ENCODE peak calls at places on chromosomes 11 and 22, in six cellular contexts. I is endodermal cell; X is kidney glomerular epithelial cell; U is PC-9; F is CD8-positive, alpha-beta T cell; D is brain microvascular endothelial cell. T is an unnamed sample.

GRCh38 chr22:45544588-45545170 is 42.0 kb downstream of the FBLN1 start:
- DNase-seq in X (no peak), F (no peak), I (no peak), D (no peak), U (peak; percentile 71), T (no peak)

GRCh38 chr11:78828582-78829520 is 254.2 kb upstream of the NARS2 start:
- DNase-seq in F (no peak), X (no peak), D (no peak), I (no peak), U (no peak), T (no peak)

GRCh38 chr22:45341503-45341902 is 31.8 kb downstream of the FAM118A start:
- DNase-seq in I (no peak), F (no peak), X (no peak), U (no peak), D (no peak), T (no peak)

GRCh38 chr11:44120169-44120568 is 24.7 kb downstream of the EXT2 start:
- DNase-seq in I (peak; percentile 53), U (no peak), F (no peak), X (no peak), D (no peak), T (no peak)

GRCh38 chr22:27296091-27296675 is 505.4 kb downstream of the MN1 start:
- DNase-seq in X (no peak), F (no peak), I (no peak), D (no peak), U (no peak), T (no peak)

GRCh38 chr11:21476588-21476987 is 716.3 kb upstream of the ANO5 start:
- DNase-seq in F (no peak), D (no peak), U (no peak), X (no peak), I (no peak), T (no peak)

GRCh38 chr11:110196241-110196754 is 100.1 kb downstream of the RDX start:
- DNase-seq in D (peak; percentile 81), F (no peak), U (peak; percentile 57), X (peak; percentile 82), I (peak; percentile 20), T (peak; percentile 38)

GRCh38 chr11:113370634-113371033 is 16.9 kb upstream of the ANKK1 start:
- DNase-seq in F (no peak), X (no peak), D (no peak), U (no peak), I (no peak), T (no peak)

GRCh38 chr11:69388661-69389060 is 92.8 kb upstream of the LINC01488 start:
- DNase-seq in I (no peak), D (no peak), F (no peak), X (peak; percentile 30), U (no peak), T (no peak)

GRCh38 chr11:57516061-57516443 is 550 bp upstream of the SLC43A1 start:
- DNase-seq in U (no peak), F (no peak), X (no peak), I (no peak), D (no peak), T (no peak)

GRCh38 chr22:33515733-33516297 is 404.5 kb downstream of the LARGE1 start:
- DNase-seq in X (no peak), I (no peak), F (no peak), D (no peak), U (no peak), T (no peak)

GRCh38 chr11:122696662-122697061 is 41.1 kb downstream of the UBASH3B start:
- DNase-seq in F (peak; percentile 82), X (no peak), I (no peak), U (no peak), D (no peak), T (no peak)

GRCh38 chr11:122559734-122560382 is 95.7 kb upstream of the UBASH3B start:
- DNase-seq in U (no peak), D (peak; percentile 48), X (no peak), I (peak; percentile 96), F (no peak), T (peak; percentile 83)

GRCh38 chr11:129102756-129103155 is 89.4 kb downstream of the ARHGAP32 start:
- DNase-seq in D (no peak), F (no peak), U (no peak), X (no peak), I (no peak), T (no peak)

GRCh38 chr11:102560555-102561011 is 30.0 kb upstream of the MMP7 start:
- DNase-seq in U (no peak), F (no peak), X (peak; percentile 53), I (no peak), D (peak; percentile 38), T (no peak)

GRCh38 chr11:113384551-113384950 is 3.0 kb upstream of the ANKK1 start:
- DNase-seq in F (no peak), D (peak; percentile 70), X (no peak), I (no peak), U (peak; percentile 81), T (no peak)